ENCODE peak calls at places on chromosomes 12 and 14, in four cellular contexts. One of them, this sample, is unnamed.

GRCh38 chr12:89661706-89662330 is 46.8 kb downstream of the ATP2B1 start:
- DNase-seq in H1: no peak
- DNase-seq in mesendoderm: no peak
- DNase-seq in IMR-90: no peak
- DNase-seq in this sample: no peak

GRCh38 chr14:95703805-95704204 is 10.1 kb downstream of the TCL1A start:
- DNase-seq in H1: no peak
- DNase-seq in mesendoderm: no peak
- DNase-seq in IMR-90: no peak
- DNase-seq in this sample: no peak

GRCh38 chr14:76118594-76118993 is 33.1 kb upstream of the GPATCH2L start:
- DNase-seq in H1: no peak
- DNase-seq in mesendoderm: no peak
- DNase-seq in IMR-90: no peak
- DNase-seq in this sample: no peak

GRCh38 chr14:21169587-21169986 is 13.7 kb upstream of the OR5AU1 start:
- DNase-seq in H1: no peak
- DNase-seq in mesendoderm: no peak
- DNase-seq in IMR-90: no peak
- DNase-seq in this sample: no peak

GRCh38 chr12:4562034-4562657 is at the start of gene DYRK4:
- DNase-seq in H1: peak
- DNase-seq in mesendoderm: peak
- DNase-seq in IMR-90: peak
- DNase-seq in this sample: peak

GRCh38 chr12:7711133-7711532 is at the start of gene DPPA3:
- DNase-seq in H1: no peak
- DNase-seq in mesendoderm: peak
- DNase-seq in IMR-90: no peak
- DNase-seq in this sample: no peak

GRCh38 chr12:25005376-25005775 is 56.5 kb upstream of the BCAT1 start:
- DNase-seq in H1: no peak
- DNase-seq in mesendoderm: no peak
- DNase-seq in IMR-90: no peak
- DNase-seq in this sample: no peak

GRCh38 chr14:101087614-101088394 is 184.3 kb upstream of the RTL1 start:
- DNase-seq in H1: peak
- DNase-seq in mesendoderm: no peak
- DNase-seq in IMR-90: no peak
- DNase-seq in this sample: peak

GRCh38 chr14:92903359-92903758 is 19.6 kb upstream of the CHGA start:
- DNase-seq in H1: no peak
- DNase-seq in mesendoderm: no peak
- DNase-seq in IMR-90: no peak
- DNase-seq in this sample: no peak

GRCh38 chr12:54011665-54012532 is 3.1 kb downstream of the HOXC8 start:
- DNase-seq in H1: no peak
- DNase-seq in mesendoderm: no peak
- DNase-seq in IMR-90: no peak
- DNase-seq in this sample: no peak

GRCh38 chr12:124301084-124301654 is 6.3 kb downstream of the RFLNA start:
- DNase-seq in H1: no peak
- DNase-seq in mesendoderm: no peak
- DNase-seq in IMR-90: no peak
- DNase-seq in this sample: no peak

GRCh38 chr14:57574617-57575288 is 81.1 kb upstream of the CCDC198 start:
- DNase-seq in H1: no peak
- DNase-seq in mesendoderm: peak
- DNase-seq in IMR-90: no peak
- DNase-seq in this sample: no peak

GRCh38 chr12:117033382-117034045 is 65.7 kb downstream of the TESC start:
- DNase-seq in H1: no peak
- DNase-seq in mesendoderm: no peak
- DNase-seq in IMR-90: no peak
- DNase-seq in this sample: no peak

GRCh38 chr12:76312314-76312713 is 35.9 kb downstream of the BBS10 start:
- DNase-seq in H1: no peak
- DNase-seq in mesendoderm: peak
- DNase-seq in IMR-90: no peak
- DNase-seq in this sample: no peak

GRCh38 chr14:37167151-37168047 is 5.0 kb downstream of the SLC25A21 start:
- DNase-seq in H1: peak
- DNase-seq in mesendoderm: no peak
- DNase-seq in IMR-90: no peak
- DNase-seq in this sample: peak

GRCh38 chr12:11171953-11172675 is 1.1 kb downstream of the SMIM10L1 start:
- DNase-seq in H1: no peak
- DNase-seq in mesendoderm: peak
- DNase-seq in IMR-90: peak
- DNase-seq in this sample: no peak

GRCh38 chr12:7108928-7109920 is at the start of gene C1RL:
- DNase-seq in H1: peak
- DNase-seq in mesendoderm: peak
- DNase-seq in IMR-90: peak
- DNase-seq in this sample: peak

GRCh38 chr12:13210022-13210539 is 13.6 kb downstream of the EMP1 start:
- DNase-seq in H1: no peak
- DNase-seq in mesendoderm: peak
- DNase-seq in IMR-90: no peak
- DNase-seq in this sample: no peak

GRCh38 chr12:116853507-116853906 is 27.7 kb downstream of the HRK start:
- DNase-seq in H1: no peak
- DNase-seq in mesendoderm: no peak
- DNase-seq in IMR-90: no peak
- DNase-seq in this sample: no peak

GRCh38 chr12:53791735-53792326 is 40.1 kb upstream of the CISTR start:
- DNase-seq in H1: peak
- DNase-seq in mesendoderm: peak
- DNase-seq in IMR-90: no peak
- DNase-seq in this sample: peak

GRCh38 chr12:100375023-100375737 is 18.3 kb downstream of the SLC17A8 start:
- DNase-seq in H1: no peak
- DNase-seq in mesendoderm: no peak
- DNase-seq in IMR-90: peak
- DNase-seq in this sample: no peak

GRCh38 chr12:43957732-43958131 is 121.9 kb downstream of the TMEM117 start:
- DNase-seq in H1: no peak
- DNase-seq in mesendoderm: peak
- DNase-seq in IMR-90: peak
- DNase-seq in this sample: no peak

GRCh38 chr14:69726761-69727511 is 40.0 kb upstream of the SRSF5 start:
- DNase-seq in H1: peak
- DNase-seq in mesendoderm: peak
- DNase-seq in IMR-90: peak
- DNase-seq in this sample: peak

GRCh38 chr12:89252284-89252683 is 100.0 kb downstream of the DUSP6 start:
- DNase-seq in H1: no peak
- DNase-seq in mesendoderm: no peak
- DNase-seq in IMR-90: peak
- DNase-seq in this sample: no peak

GRCh38 chr12:67355428-67356385 is 86.5 kb downstream of the CAND1 start:
- DNase-seq in H1: no peak
- DNase-seq in mesendoderm: peak
- DNase-seq in IMR-90: peak
- DNase-seq in this sample: no peak

GRCh38 chr12:76649091-76649490 is 89.5 kb upstream of the OSBPL8 start:
- DNase-seq in H1: no peak
- DNase-seq in mesendoderm: no peak
- DNase-seq in IMR-90: no peak
- DNase-seq in this sample: no peak

GRCh38 chr12:108607981-108608600 is 10.2 kb upstream of the TMEM119 start:
- DNase-seq in H1: no peak
- DNase-seq in mesendoderm: no peak
- DNase-seq in IMR-90: no peak
- DNase-seq in this sample: no peak

GRCh38 chr12:50402270-50403000 is 1.8 kb downstream of the LARP4 start:
- DNase-seq in H1: no peak
- DNase-seq in mesendoderm: peak
- DNase-seq in IMR-90: no peak
- DNase-seq in this sample: no peak

GRCh38 chr12:1915082-1915968 is 3.1 kb downstream of the CACNA2D4 start:
- DNase-seq in H1: peak
- DNase-seq in mesendoderm: no peak
- DNase-seq in IMR-90: no peak
- DNase-seq in this sample: peak

GRCh38 chr14:50667491-50668007 is 557 bp downstream of the SAV1 start:
- DNase-seq in H1: no peak
- DNase-seq in mesendoderm: peak
- DNase-seq in IMR-90: no peak
- DNase-seq in this sample: peak

GRCh38 chr14:26596722-26597030 is 1.2 kb downstream of the NOVA1 start:
- DNase-seq in H1: no peak
- DNase-seq in mesendoderm: no peak
- DNase-seq in IMR-90: peak
- DNase-seq in this sample: peak

GRCh38 chr12:113057565-113058485 is 1.3 kb downstream of the DTX1 start:
- DNase-seq in H1: peak
- DNase-seq in mesendoderm: no peak
- DNase-seq in IMR-90: no peak
- DNase-seq in this sample: peak

DNA sequence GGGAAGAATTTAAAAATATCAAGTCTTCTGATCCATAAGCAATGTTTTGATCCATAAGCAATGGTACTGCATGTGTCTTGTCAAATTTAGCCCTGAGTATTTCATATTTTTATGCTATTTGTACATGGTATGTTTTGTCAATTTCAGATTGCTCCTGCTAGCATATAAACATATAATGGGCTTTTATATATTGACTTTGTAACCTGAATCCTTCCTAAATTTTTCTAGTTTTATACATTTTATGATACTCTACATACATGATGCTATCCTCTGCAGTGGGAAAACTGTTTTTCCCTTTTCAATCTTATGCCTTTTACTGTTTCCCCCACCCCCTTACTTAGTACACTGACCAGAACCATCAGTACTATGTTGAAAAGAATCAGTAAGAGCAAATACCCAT is 75.1 kb downstream of the R3HDM2 start:
- DNase-seq in H1: no peak
- DNase-seq in mesendoderm: no peak
- DNase-seq in IMR-90: no peak
- DNase-seq in this sample: no peak
- H4K5ac ChIP-seq in H1: no peak
- H4K5ac ChIP-seq in mesendoderm: no peak
- H4K5ac ChIP-seq in IMR-90: no peak
- H4K5ac ChIP-seq in this sample: no peak

GRCh38 chr12:90939382-90939781 is 15.6 kb downstream of the CCER1 start:
- DNase-seq in H1: no peak
- DNase-seq in mesendoderm: no peak
- DNase-seq in IMR-90: peak
- DNase-seq in this sample: no peak

GRCh38 chr12:90936230-90937005 is 18.6 kb downstream of the CCER1 start:
- DNase-seq in H1: no peak
- DNase-seq in mesendoderm: peak
- DNase-seq in IMR-90: no peak
- DNase-seq in this sample: no peak

GRCh38 chr12:90940872-90941499 is 14.0 kb downstream of the CCER1 start:
- DNase-seq in H1: no peak
- DNase-seq in mesendoderm: peak
- DNase-seq in IMR-90: peak
- DNase-seq in this sample: no peak

GRCh38 chr12:90943248-90943647 is 11.7 kb downstream of the CCER1 start:
- DNase-seq in H1: no peak
- DNase-seq in mesendoderm: no peak
- DNase-seq in IMR-90: no peak
- DNase-seq in this sample: no peak

DNA sequence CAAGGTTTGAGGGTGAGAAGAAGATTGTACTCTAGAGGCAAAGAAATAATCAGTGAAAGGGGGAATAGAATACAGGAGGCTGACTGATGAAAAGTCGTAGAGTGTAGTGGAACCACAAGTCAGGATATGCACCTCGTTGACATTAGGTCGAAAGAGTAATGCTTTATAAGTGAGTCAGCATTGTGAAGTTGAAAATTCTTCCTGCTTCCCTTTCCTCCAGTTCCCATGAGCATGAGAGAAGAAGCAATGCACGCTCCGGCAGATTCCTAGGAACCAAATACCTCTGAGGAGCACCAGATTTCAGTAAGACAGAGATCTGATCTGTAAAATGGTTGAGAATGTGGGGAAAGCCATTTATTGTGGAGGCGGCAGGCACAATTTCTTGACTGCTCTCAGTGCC is 16.5 kb downstream of the CCER1 start:
- DNase-seq in H1: no peak
- DNase-seq in mesendoderm: peak
- DNase-seq in IMR-90: peak
- DNase-seq in this sample: no peak
- H2BK5ac ChIP-seq in H1: no peak
- H2BK5ac ChIP-seq in mesendoderm: no peak
- H2BK5ac ChIP-seq in IMR-90: no peak
- H2BK5ac ChIP-seq in this sample: no peak

GRCh38 chr14:23187925-23188324 is 4.5 kb upstream of the SLC7A8 start:
- DNase-seq in H1: peak
- DNase-seq in mesendoderm: no peak
- DNase-seq in IMR-90: no peak
- DNase-seq in this sample: no peak
- H4K5ac ChIP-seq in H1: no peak
- H4K5ac ChIP-seq in mesendoderm: no peak
- H4K5ac ChIP-seq in IMR-90: no peak
- H4K5ac ChIP-seq in this sample: no peak

DNA sequence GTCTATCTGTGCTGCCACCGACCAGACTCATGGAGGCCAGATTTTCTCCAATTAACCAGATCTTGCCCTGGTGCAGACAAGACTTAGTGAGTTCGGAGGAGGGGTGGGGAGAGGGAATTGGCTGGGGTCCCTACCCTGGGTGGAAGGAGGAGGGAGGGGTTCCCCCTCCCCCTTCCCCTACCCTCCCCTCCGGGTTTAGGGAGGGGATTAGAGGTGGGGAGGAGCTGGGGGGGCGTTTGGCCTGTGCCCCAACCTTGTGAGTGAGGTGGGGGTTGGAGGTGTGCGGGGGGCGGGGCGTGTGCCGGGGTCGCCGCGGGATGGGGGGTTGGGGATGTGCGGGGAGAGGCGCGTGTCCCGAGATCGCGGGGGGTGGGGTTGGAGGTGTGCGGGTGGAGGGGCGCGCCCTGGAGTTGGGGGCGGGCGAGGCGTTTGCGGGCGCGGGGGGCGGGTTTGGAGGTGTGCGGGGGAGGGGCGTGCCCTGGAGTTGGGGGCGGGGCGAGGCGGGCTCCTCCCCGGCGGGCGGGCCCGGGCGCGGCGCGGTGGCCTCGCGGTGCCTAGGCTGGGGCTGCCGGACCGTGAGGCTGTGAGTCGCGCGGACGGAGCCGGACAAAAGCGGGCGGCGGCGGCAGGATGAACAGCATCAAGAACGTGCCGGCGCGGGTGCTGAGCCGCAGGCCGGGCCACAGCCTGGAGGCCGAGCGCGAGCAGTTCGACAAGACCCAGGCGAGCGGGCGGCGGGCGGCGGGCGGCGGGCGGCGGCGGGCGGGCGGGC is at the start of gene HIP1R:
- DNase-seq in H1: peak
- DNase-seq in mesendoderm: peak
- DNase-seq in IMR-90: no peak
- DNase-seq in this sample: peak
- H2BK5ac ChIP-seq in H1: no peak
- H2BK5ac ChIP-seq in mesendoderm: no peak
- H2BK5ac ChIP-seq in IMR-90: peak
- H2BK5ac ChIP-seq in this sample: no peak

GRCh38 chr14:79157369-79157768 is 987.2 kb downstream of the NRXN3 start:
- DNase-seq in H1: no peak
- DNase-seq in mesendoderm: no peak
- DNase-seq in IMR-90: no peak
- DNase-seq in this sample: no peak
- H4K5ac ChIP-seq in H1: no peak
- H4K5ac ChIP-seq in mesendoderm: no peak
- H4K5ac ChIP-seq in IMR-90: no peak
- H4K5ac ChIP-seq in this sample: no peak

This sample was measured in H9.